ENCODE peak calls at places on chromosomes 13 and 19, in eight cellular contexts. F, K, O, X, D, Q, T and H are unnamed samples.

GRCh38 chr19:13965926-13966683 is 13.8 kb downstream of the DCAF15 start:
- DNase-seq in F (no peak), K (no peak), O (no peak), X (no peak), D (no peak), Q (no peak), T (no peak), H (no peak)

GRCh38 chr13:102039264-102039663 is 362.6 kb downstream of the FGF14 start:
- DNase-seq in F (no peak), K (no peak), O (no peak), X (no peak), D (no peak), Q (no peak), T (no peak), H (no peak)

GRCh38 chr13:112968380-112968909 is 569 bp upstream of the MCF2L start:
- DNase-seq in F (no peak), K (no peak), O (peak), X (peak), D (no peak), Q (peak), T (peak), H (no peak)

GRCh38 chr13:33109319-33109718 is 93.1 kb downstream of the KL start:
- DNase-seq in F (no peak), K (no peak), O (no peak), X (no peak), D (no peak), Q (no peak), T (no peak), H (no peak)

GRCh38 chr19:38224014-38224862 is at the start of gene DPF1:
- DNase-seq in F (peak), K (no peak), O (peak), X (no peak), D (peak), Q (peak), T (peak), H (no peak)

GRCh38 chr13:21237081-21237480 is 60.6 kb downstream of the MRPL57 start:
- DNase-seq in F (no peak), K (no peak), O (no peak), X (no peak), D (no peak), Q (no peak), T (no peak), H (no peak)

GRCh38 chr13:45055198-45055901 is 65.0 kb upstream of the GTF2F2 start:
- DNase-seq in F (no peak), K (peak), O (peak), X (no peak), D (peak), Q (peak), T (peak), H (peak)

GRCh38 chr13:107216046-107216715 is 648.2 kb upstream of the ARGLU1 start:
- DNase-seq in F (no peak), K (no peak), O (no peak), X (no peak), D (no peak), Q (no peak), T (no peak), H (no peak)

GRCh38 chr13:109162248-109163051 is 533.0 kb downstream of the MYO16 start:
- DNase-seq in F (no peak), K (no peak), O (peak), X (no peak), D (no peak), Q (no peak), T (no peak), H (no peak)

GRCh38 chr13:31377946-31378345 is 178.2 kb downstream of the B3GLCT start:
- DNase-seq in F (no peak), K (no peak), O (no peak), X (no peak), D (no peak), Q (no peak), T (no peak), H (no peak)

GRCh38 chr19:38658462-38659306 is 11.2 kb downstream of the ACTN4 start:
- DNase-seq in F (no peak), K (peak), O (no peak), X (peak), D (peak), Q (peak), T (no peak), H (peak)

GRCh38 chr13:66911411-66911939 is 318.7 kb downstream of the PCDH9 start:
- DNase-seq in F (no peak), K (no peak), O (no peak), X (no peak), D (no peak), Q (no peak), T (no peak), H (no peak)

GRCh38 chr19:11767633-11768133 is 883 bp downstream of the ZNF441 start:
- DNase-seq in F (no peak), K (peak), O (no peak), X (peak), D (peak), Q (peak), T (no peak), H (no peak)

GRCh38 chr19:11964858-11965645 is at the start of gene ZNF763:
- DNase-seq in F (peak), K (peak), O (peak), X (peak), D (peak), Q (peak), T (peak), H (peak)

GRCh38 chr19:5775668-5776309 is 8.8 kb downstream of the PRR22 start:
- DNase-seq in F (no peak), K (no peak), O (no peak), X (no peak), D (no peak), Q (no peak), T (no peak), H (no peak)

GRCh38 chr13:64305246-64305645 is 2889.6 kb upstream of the PCDH20 start:
- DNase-seq in F (no peak), K (no peak), O (no peak), X (no peak), D (no peak), Q (no peak), T (no peak), H (no peak)

GRCh38 chr13:42495256-42495655 is 78.7 kb upstream of the TNFSF11 start:
- DNase-seq in F (no peak), K (no peak), O (no peak), X (no peak), D (no peak), Q (no peak), T (no peak), H (no peak)

GRCh38 chr19:55345818-55346724 is 6.4 kb downstream of the KMT5C start:
- DNase-seq in F (peak), K (no peak), O (no peak), X (no peak), D (no peak), Q (peak), T (no peak), H (no peak)

GRCh38 chr13:84994582-84994981 is 804.6 kb downstream of the SLITRK6 start:
- DNase-seq in F (no peak), K (no peak), O (no peak), X (no peak), D (no peak), Q (no peak), T (no peak), H (no peak)

GRCh38 chr13:26061947-26062346 is 10.1 kb upstream of the SHISA2 start:
- DNase-seq in F (no peak), K (peak), O (no peak), X (no peak), D (no peak), Q (no peak), T (no peak), H (no peak)

GRCh38 chr19:21568816-21569496 is 63.6 kb downstream of the ZNF429 start:
- DNase-seq in F (peak), K (peak), O (peak), X (peak), D (no peak), Q (peak), T (peak), H (peak)

GRCh38 chr13:77919351-77920294 is 992 bp upstream of the EDNRB start:
- DNase-seq in F (no peak), K (no peak), O (no peak), X (peak), D (peak), Q (no peak), T (no peak), H (no peak)

GRCh38 chr13:24233351-24233901 is 72.9 kb downstream of the SPATA13 start:
- DNase-seq in F (no peak), K (no peak), O (no peak), X (no peak), D (peak), Q (no peak), T (no peak), H (no peak)

GRCh38 chr13:79496188-79496587 is 15.2 kb downstream of the NDFIP2 start:
- DNase-seq in F (no peak), K (no peak), O (no peak), X (no peak), D (no peak), Q (no peak), T (no peak), H (no peak)

GRCh38 chr13:79646880-79647279 is 165.9 kb downstream of the NDFIP2 start:
- DNase-seq in F (no peak), K (no peak), O (no peak), X (no peak), D (no peak), Q (no peak), T (no peak), H (no peak)

GRCh38 chr19:18419195-18419698 is at the start of gene SSBP4:
- DNase-seq in F (no peak), K (no peak), O (peak), X (peak), D (peak), Q (peak), T (peak), H (peak)

GRCh38 chr13:35947315-35947714 is 183.9 kb downstream of the DCLK1 start:
- DNase-seq in F (no peak), K (no peak), O (no peak), X (no peak), D (no peak), Q (no peak), T (no peak), H (no peak)

GRCh38 chr19:32401992-32402391 is 3.6 kb upstream of the DPY19L3 start:
- DNase-seq in F (no peak), K (no peak), O (no peak), X (no peak), D (no peak), Q (no peak), T (no peak), H (no peak)

GRCh38 chr19:45716314-45717130 is 14.2 kb downstream of the FBXO46 start:
- DNase-seq in F (peak), K (no peak), O (no peak), X (no peak), D (peak), Q (peak), T (no peak), H (no peak)

GRCh38 chr13:98851276-98851675 is 98.8 kb upstream of the SLC15A1 start:
- DNase-seq in F (no peak), K (no peak), O (no peak), X (no peak), D (no peak), Q (no peak), T (no peak), H (no peak)

GRCh38 chr13:102138635-102139225 is 263.1 kb downstream of the FGF14 start:
- DNase-seq in F (no peak), K (no peak), O (no peak), X (no peak), D (no peak), Q (no peak), T (no peak), H (no peak)

GRCh38 chr19:13079542-13079986 is 23.1 kb downstream of the LYL1 start:
- DNase-seq in F (no peak), K (no peak), O (no peak), X (no peak), D (no peak), Q (peak), T (no peak), H (no peak)

GRCh38 chr13:39888865-39889810 is 233.7 kb downstream of the COG6 start:
- DNase-seq in F (no peak), K (no peak), O (no peak), X (no peak), D (peak), Q (peak), T (no peak), H (no peak)

GRCh38 chr13:43261018-43261417 is 237.6 kb downstream of the DNAJC15 start:
- DNase-seq in F (no peak), K (peak), O (no peak), X (no peak), D (peak), Q (peak), T (no peak), H (no peak)

GRCh38 chr19:52196256-52196967 is 6.6 kb downstream of the PPP2R1A start:
- DNase-seq in F (no peak), K (no peak), O (no peak), X (no peak), D (no peak), Q (no peak), T (no peak), H (no peak)

GRCh38 chr19:3712663-3713531 is 4.7 kb downstream of the TJP3 start:
- DNase-seq in F (no peak), K (no peak), O (no peak), X (no peak), D (no peak), Q (no peak), T (no peak), H (no peak)

GRCh38 chr19:11247391-11247790 is 8.0 kb downstream of the ANGPTL8 start:
- DNase-seq in F (no peak), K (no peak), O (no peak), X (no peak), D (no peak), Q (no peak), T (no peak), H (no peak)